ENCODE peak calls at places on chromosomes 7 and 10, in nine cellular contexts. H, I, G, R, C, D, F, J and W are unnamed samples.

GRCh38 chr7:20217193-20217948 is at the start of gene MACC1:
- DNase-seq in H (no peak), I (peak; percentile 81), G (no peak), R (no peak), C (no peak), D (no peak), F (peak; percentile 93), J (no peak), W (no peak)

GRCh38 chr7:90025771-90026170 is 128.5 kb upstream of the STEAP1 start:
- DNase-seq in H (no peak), I (no peak), G (no peak), R (no peak), C (no peak), D (no peak), F (no peak), J (no peak), W (no peak)

GRCh38 chr10:82924711-82925110 is 1049.7 kb downstream of the NRG3 start:
- DNase-seq in H (no peak), I (no peak), G (no peak), R (no peak), C (no peak), D (no peak), F (no peak), J (no peak), W (no peak)

GRCh38 chr10:34570887-34571286 is 244.2 kb downstream of the PARD3 start:
- DNase-seq in H (no peak), I (no peak), G (no peak), R (no peak), C (no peak), D (no peak), F (no peak), J (no peak), W (no peak)

GRCh38 chr7:38628630-38629385 is 2.4 kb downstream of the AMPH start:
- DNase-seq in H (no peak), I (no peak), G (peak; percentile 50), R (no peak), C (no peak), D (peak; percentile 22), F (no peak), J (peak; percentile 9), W (peak; percentile 52)

GRCh38 chr7:55569797-55570196 is 2.5 kb downstream of the VOPP1 start:
- DNase-seq in H (no peak), I (peak; percentile 55), G (no peak), R (no peak), C (no peak), D (no peak), F (no peak), J (no peak), W (no peak)

GRCh38 chr7:39313376-39313775 is 252.8 kb upstream of the YAE1 start:
- DNase-seq in H (no peak), I (no peak), G (no peak), R (no peak), C (no peak), D (no peak), F (no peak), J (no peak), W (no peak)

GRCh38 chr10:113958631-113959382 is 84.9 kb upstream of the ADRB1 start:
- DNase-seq in H (no peak), I (no peak), G (peak; percentile 72), R (peak; percentile 31), C (no peak), D (peak; percentile 90), F (peak; percentile 82), J (peak; percentile 81), W (peak; percentile 77)

GRCh38 chr10:129949411-129950335 is 14.4 kb downstream of the EBF3 start:
- DNase-seq in H (no peak), I (no peak), G (no peak), R (peak; percentile 89), C (no peak), D (peak; percentile 91), F (no peak), J (peak; percentile 91), W (no peak)

GRCh38 chr10:120394446-120394845 is 62.6 kb upstream of the PLPP4 start:
- DNase-seq in H (no peak), I (no peak), G (no peak), R (no peak), C (no peak), D (no peak), F (no peak), J (no peak), W (no peak)

GRCh38 chr7:14144538-14144937 is 155.1 kb upstream of the ETV1 start:
- DNase-seq in H (no peak), I (no peak), G (no peak), R (no peak), C (no peak), D (no peak), F (no peak), J (peak; percentile 5), W (no peak)

GRCh38 chr7:157000047-157000726 is 10.3 kb downstream of the MNX1 start:
- DNase-seq in H (no peak), I (no peak), G (no peak), R (no peak), C (no peak), D (no peak), F (no peak), J (no peak), W (no peak)

GRCh38 chr10:115355162-115355760 is 262.1 kb downstream of the ATRNL1 start:
- DNase-seq in H (no peak), I (no peak), G (peak; percentile 30), R (no peak), C (peak; percentile 47), D (peak; percentile 77), F (peak; percentile 81), J (peak; percentile 48), W (peak; percentile 23)

GRCh38 chr7:141974831-141975230 is 1.3 kb upstream of the TAS2R38 start:
- DNase-seq in H (no peak), I (no peak), G (no peak), R (no peak), C (no peak), D (no peak), F (peak; percentile 28), J (peak; percentile 14), W (no peak)

GRCh38 chr7:116353614-116354013 is 143.3 kb downstream of the TES start:
- DNase-seq in H (peak; percentile 28), I (no peak), G (no peak), R (peak; percentile 61), C (no peak), D (peak; percentile 86), F (no peak), J (peak; percentile 38), W (no peak)

GRCh38 chr10:99775850-99776249 is 6.6 kb upstream of the ABCC2 start:
- DNase-seq in H (no peak), I (no peak), G (peak; percentile 60), R (no peak), C (peak; percentile 78), D (peak; percentile 75), F (peak; percentile 88), J (peak; percentile 90), W (peak; percentile 59)

GRCh38 chr7:151570366-151570915 is 50.7 kb upstream of the RHEB start:
- DNase-seq in H (no peak), I (no peak), G (no peak), R (no peak), C (no peak), D (peak; percentile 56), F (peak; percentile 12), J (peak; percentile 74), W (no peak)
- TF ChIP-seq CTCF in H (peak; percentile 44), I (no peak), G (peak; percentile 65), R (no peak), C (peak; percentile 51), D (peak; percentile 64), F (peak; percentile 48), J (peak; percentile 63), W (peak; percentile 18)

DNA sequence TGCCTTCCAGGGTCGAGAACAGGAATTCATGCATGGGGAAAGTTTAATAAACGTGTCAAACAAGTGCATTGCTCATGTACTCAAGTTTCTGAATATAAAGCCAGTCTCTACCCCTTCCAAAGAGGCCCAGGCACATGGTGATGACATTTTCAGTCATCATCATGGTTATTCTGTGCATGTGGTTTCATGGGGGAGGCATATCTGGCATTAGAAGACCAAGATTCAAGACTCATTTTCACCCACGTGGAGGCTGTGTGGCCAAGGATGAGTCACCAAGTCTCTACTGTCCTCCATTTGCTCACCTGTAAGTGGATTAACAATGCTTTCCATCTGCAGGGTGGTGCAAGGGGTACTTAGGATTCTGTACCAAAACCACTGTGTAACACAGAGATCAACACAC is 34.0 kb upstream of the CNPY1 start:
- DNase-seq in H (no peak), I (no peak), G (no peak), R (no peak), C (no peak), D (no peak), F (no peak), J (no peak), W (no peak)
- H3K4me3 ChIP-seq in H (no peak overlapping the region), I (no peak overlapping the region), G (no peak overlapping the region), R (no peak overlapping the region), C (no peak overlapping the region), D (no peak overlapping the region), F (no peak overlapping the region), J (no peak overlapping the region), W (no peak overlapping the region)

DNA sequence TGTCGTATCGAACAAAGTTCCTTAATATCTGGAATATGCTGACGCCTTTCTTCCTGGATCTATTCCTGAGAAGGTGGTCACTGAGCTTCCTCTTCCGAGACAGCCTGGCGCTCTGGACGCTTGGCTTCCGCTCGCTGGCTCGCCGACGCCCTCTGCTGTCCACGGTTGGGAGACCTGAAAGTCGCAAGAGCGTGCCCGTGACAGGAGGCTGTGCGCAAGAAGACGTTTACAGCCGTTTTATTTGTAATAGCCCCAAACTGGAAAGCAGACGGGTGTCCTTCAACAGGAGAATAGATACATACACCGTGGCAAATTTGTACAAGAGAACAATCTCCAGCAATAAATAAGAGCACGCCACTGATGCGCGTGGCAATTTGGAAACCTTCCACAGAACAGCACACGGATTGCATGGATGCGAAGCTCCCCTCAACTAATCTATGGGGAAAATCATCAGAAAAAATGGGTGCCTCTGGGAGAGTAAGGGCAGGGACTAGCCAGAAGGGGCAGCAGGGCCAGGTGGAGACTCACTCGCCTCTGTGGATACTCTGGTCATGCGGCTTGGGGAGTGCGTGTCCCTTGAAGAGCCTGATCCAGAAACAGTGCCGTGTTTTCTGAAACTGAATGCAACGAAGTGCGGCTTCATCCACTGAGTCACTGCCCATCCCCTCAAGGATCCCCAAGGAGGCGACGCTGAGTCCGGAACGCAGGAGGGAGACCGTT is 41.5 kb upstream of the BNIP3 start:
- DNase-seq in H (peak; percentile 13), I (peak; percentile 61), G (peak; percentile 47), R (peak; percentile 82), C (peak; percentile 32), D (peak; percentile 83), F (peak; percentile 37), J (peak; percentile 71), W (peak; percentile 12)
- TF ChIP-seq CTCF in H (peak; percentile 83), I (peak; percentile 61), G (peak; percentile 97), R (peak; percentile 90), C (peak; percentile 99), D (peak; percentile 93), F (peak; percentile 74), J (peak; percentile 90), W (peak; percentile 95)

DNA sequence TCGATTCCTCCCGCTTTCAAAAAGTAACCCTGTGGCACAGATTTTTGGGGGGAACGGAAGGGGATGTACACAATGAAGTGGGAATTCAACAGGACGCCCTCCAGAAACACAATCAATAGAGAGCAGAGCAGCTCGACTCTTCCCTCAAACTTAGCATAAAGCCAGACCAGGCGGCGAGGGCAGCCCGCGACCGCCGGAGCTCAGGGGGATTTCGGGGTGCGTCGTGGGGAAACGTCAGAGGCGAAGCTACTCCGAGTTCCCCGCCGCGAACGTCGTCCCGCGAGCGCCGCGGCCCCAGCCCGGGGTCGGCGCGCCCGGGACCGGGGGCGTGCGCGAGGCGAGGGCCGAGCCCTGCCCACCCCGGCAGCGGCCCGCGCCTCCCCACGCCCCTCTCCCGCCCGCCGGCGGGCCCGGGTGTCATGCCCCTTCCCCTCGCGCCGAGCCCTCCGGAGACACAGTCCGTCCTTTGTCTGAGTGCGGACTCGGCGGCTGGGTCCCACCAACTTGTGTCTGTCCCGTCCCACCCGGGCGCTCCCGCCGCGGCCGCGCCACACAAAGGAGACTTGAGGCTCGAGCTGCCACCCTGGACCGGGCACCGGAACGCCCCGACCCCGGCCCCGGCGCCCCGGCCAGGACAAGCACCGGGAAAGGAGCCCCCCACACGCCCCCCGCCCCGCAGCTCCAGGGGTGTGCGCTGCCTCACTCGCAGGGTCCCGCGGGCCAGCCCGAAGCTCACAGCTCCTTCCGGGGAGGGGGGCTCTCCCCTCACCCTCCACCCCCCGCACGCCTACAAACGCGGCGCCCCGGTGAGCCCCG is 650 bp downstream of the EZH2 start:
- DNase-seq in H (no peak), I (peak; percentile 50), G (no peak), R (peak; percentile 16), C (peak; percentile 4), D (peak; percentile 3), F (no peak), J (no peak), W (no peak)
- H3K4me3 ChIP-seq in H (peak overlapping the region; percentile 98), I (peak overlapping the region; percentile 94), G (peak overlapping the region; percentile 65), R (peak overlapping the region; percentile 90), C (peak overlapping the region; percentile 80), D (peak overlapping the region; percentile 86), F (peak overlapping the region; percentile 69), J (peak overlapping the region; percentile 79), W (peak overlapping the region; percentile 81)